ENCODE peak calls at places on chromosomes 1 and 21, in five cellular contexts. One of them, this sample, is unnamed.

GRCh38 chr1:159891275-159892157 is 8.4 kb downstream of the CFAP45 start:
- DNase-seq in spleen: peak
- DNase-seq in transverse colon: peak
- DNase-seq in HL-60: peak
- DNase-seq in uterus: peak
- DNase-seq in this sample: peak

GRCh38 chr21:26169611-26170470 is 729 bp downstream of the APP start:
- DNase-seq in uterus: peak
- DNase-seq in HL-60: no peak
- DNase-seq in transverse colon: peak
- DNase-seq in spleen: peak
- DNase-seq in this sample: peak

GRCh38 chr1:114310771-114311251 is 157.1 kb upstream of the SYT6 start:
- DNase-seq in transverse colon: no peak
- DNase-seq in HL-60: no peak
- DNase-seq in spleen: no peak
- DNase-seq in uterus: no peak
- DNase-seq in this sample: no peak

GRCh38 chr21:41926068-41926806 is 27.6 kb downstream of the C2CD2 start:
- DNase-seq in uterus: no peak
- DNase-seq in spleen: no peak
- DNase-seq in HL-60: no peak
- DNase-seq in transverse colon: no peak
- DNase-seq in this sample: no peak

GRCh38 chr1:178633068-178633467 is 92.0 kb upstream of the RALGPS2 start:
- DNase-seq in transverse colon: no peak
- DNase-seq in HL-60: no peak
- DNase-seq in spleen: no peak
- DNase-seq in uterus: no peak
- DNase-seq in this sample: no peak

GRCh38 chr1:29943034-29943433 is 706.7 kb downstream of the PTPRU start:
- DNase-seq in uterus: no peak
- DNase-seq in spleen: no peak
- DNase-seq in transverse colon: no peak
- DNase-seq in HL-60: no peak
- DNase-seq in this sample: no peak

GRCh38 chr1:244052011-244052727 is 1.1 kb downstream of the ZBTB18 start:
- DNase-seq in uterus: no peak
- DNase-seq in HL-60: no peak
- DNase-seq in spleen: no peak
- DNase-seq in transverse colon: no peak
- DNase-seq in this sample: no peak

GRCh38 chr1:58785424-58786058 is 1.7 kb upstream of the JUN start:
- DNase-seq in transverse colon: peak
- DNase-seq in uterus: peak
- DNase-seq in spleen: peak
- DNase-seq in HL-60: no peak
- DNase-seq in this sample: no peak

GRCh38 chr1:64471218-64471719 is 1.3 kb downstream of the CACHD1 start:
- DNase-seq in spleen: peak
- DNase-seq in HL-60: no peak
- DNase-seq in uterus: peak
- DNase-seq in transverse colon: peak
- DNase-seq in this sample: peak

GRCh38 chr1:150162862-150163706 is 13.4 kb downstream of the PLEKHO1 start:
- DNase-seq in uterus: peak
- DNase-seq in spleen: peak
- DNase-seq in transverse colon: peak
- DNase-seq in HL-60: peak
- DNase-seq in this sample: peak

GRCh38 chr21:41497836-41498235 is 10.1 kb downstream of the TMPRSS2 start:
- DNase-seq in HL-60: no peak
- DNase-seq in spleen: no peak
- DNase-seq in uterus: no peak
- DNase-seq in transverse colon: no peak
- DNase-seq in this sample: no peak

GRCh38 chr1:222167111-222167510 is 380.8 kb downstream of the HHIPL2 start:
- DNase-seq in HL-60: no peak
- DNase-seq in spleen: no peak
- DNase-seq in uterus: no peak
- DNase-seq in transverse colon: peak
- DNase-seq in this sample: no peak

GRCh38 chr1:2449636-2450454 is 26.2 kb upstream of the PLCH2 start:
- DNase-seq in uterus: no peak
- DNase-seq in spleen: no peak
- DNase-seq in HL-60: no peak
- DNase-seq in transverse colon: no peak
- DNase-seq in this sample: no peak

GRCh38 chr1:159913451-159914192 is 11.7 kb downstream of the TAGLN2 start:
- DNase-seq in transverse colon: no peak
- DNase-seq in spleen: peak
- DNase-seq in uterus: no peak
- DNase-seq in HL-60: no peak
- DNase-seq in this sample: no peak

GRCh38 chr1:184150776-184151531 is 99.4 kb downstream of the TSEN15 start:
- DNase-seq in transverse colon: peak
- DNase-seq in HL-60: no peak
- DNase-seq in uterus: no peak
- DNase-seq in spleen: no peak
- DNase-seq in this sample: no peak

GRCh38 chr1:50967416-50968020 is 2.5 kb upstream of the CDKN2C start:
- DNase-seq in HL-60: no peak
- DNase-seq in transverse colon: no peak
- DNase-seq in spleen: no peak
- DNase-seq in uterus: no peak
- DNase-seq in this sample: no peak

GRCh38 chr1:117967900-117968299 is 38.4 kb downstream of the WDR3 start:
- DNase-seq in HL-60: peak
- DNase-seq in transverse colon: no peak
- DNase-seq in uterus: no peak
- DNase-seq in spleen: no peak
- DNase-seq in this sample: no peak

GRCh38 chr1:36256558-36257374 is 32.5 kb downstream of the THRAP3 start:
- DNase-seq in uterus: no peak
- DNase-seq in HL-60: no peak
- DNase-seq in spleen: no peak
- DNase-seq in transverse colon: no peak
- DNase-seq in this sample: no peak

GRCh38 chr1:41811978-41812852 is 106.5 kb downstream of the HIVEP3 start:
- DNase-seq in HL-60: no peak
- DNase-seq in transverse colon: peak
- DNase-seq in uterus: no peak
- DNase-seq in spleen: no peak
- DNase-seq in this sample: no peak

GRCh38 chr1:238639861-238640260 is 746.5 kb upstream of the CHRM3 start:
- DNase-seq in HL-60: no peak
- DNase-seq in transverse colon: no peak
- DNase-seq in uterus: no peak
- DNase-seq in spleen: no peak
- DNase-seq in this sample: no peak

GRCh38 chr1:64917328-64917861 is 49.0 kb downstream of the JAK1 start:
- DNase-seq in uterus: peak
- DNase-seq in transverse colon: peak
- DNase-seq in spleen: no peak
- DNase-seq in HL-60: no peak
- DNase-seq in this sample: no peak

GRCh38 chr1:3614755-3615742 is 3.7 kb upstream of the MEGF6 start:
- DNase-seq in transverse colon: no peak
- DNase-seq in spleen: no peak
- DNase-seq in HL-60: no peak
- DNase-seq in uterus: no peak
- DNase-seq in this sample: no peak

GRCh38 chr1:31004231-31004621 is 61.3 kb downstream of the PUM1 start:
- DNase-seq in uterus: no peak
- DNase-seq in transverse colon: no peak
- DNase-seq in HL-60: no peak
- DNase-seq in spleen: no peak
- DNase-seq in this sample: no peak

GRCh38 chr1:185632659-185633428 is 101.3 kb upstream of the HMCN1 start:
- DNase-seq in HL-60: peak
- DNase-seq in transverse colon: no peak
- DNase-seq in uterus: no peak
- DNase-seq in spleen: no peak
- DNase-seq in this sample: no peak

GRCh38 chr1:53378932-53379661 is 51.2 kb upstream of the LRP8 start:
- DNase-seq in transverse colon: no peak
- DNase-seq in HL-60: no peak
- DNase-seq in spleen: peak
- DNase-seq in uterus: no peak
- DNase-seq in this sample: peak

GRCh38 chr1:247324913-247325312 is 6.8 kb downstream of the ZNF496 start:
- DNase-seq in HL-60: no peak
- DNase-seq in transverse colon: no peak
- DNase-seq in spleen: peak
- DNase-seq in uterus: no peak
- DNase-seq in this sample: no peak

GRCh38 chr1:27598902-27599528 is 4.9 kb downstream of the AHDC1 start:
- DNase-seq in uterus: peak
- DNase-seq in transverse colon: peak
- DNase-seq in spleen: no peak
- DNase-seq in HL-60: peak
- DNase-seq in this sample: peak

GRCh38 chr1:214584805-214585766 is 17.9 kb upstream of the CENPF start:
- DNase-seq in uterus: no peak
- DNase-seq in transverse colon: no peak
- DNase-seq in HL-60: no peak
- DNase-seq in spleen: no peak
- DNase-seq in this sample: no peak

GRCh38 chr1:3763351-3764125 is 9.0 kb upstream of the SMIM1 start:
- DNase-seq in spleen: no peak
- DNase-seq in uterus: no peak
- DNase-seq in HL-60: no peak
- DNase-seq in transverse colon: no peak
- DNase-seq in this sample: no peak

GRCh38 chr1:205028954-205029353 is 14.1 kb upstream of the CNTN2 start:
- DNase-seq in uterus: no peak
- DNase-seq in HL-60: no peak
- DNase-seq in transverse colon: no peak
- DNase-seq in spleen: no peak
- DNase-seq in this sample: no peak

DNA sequence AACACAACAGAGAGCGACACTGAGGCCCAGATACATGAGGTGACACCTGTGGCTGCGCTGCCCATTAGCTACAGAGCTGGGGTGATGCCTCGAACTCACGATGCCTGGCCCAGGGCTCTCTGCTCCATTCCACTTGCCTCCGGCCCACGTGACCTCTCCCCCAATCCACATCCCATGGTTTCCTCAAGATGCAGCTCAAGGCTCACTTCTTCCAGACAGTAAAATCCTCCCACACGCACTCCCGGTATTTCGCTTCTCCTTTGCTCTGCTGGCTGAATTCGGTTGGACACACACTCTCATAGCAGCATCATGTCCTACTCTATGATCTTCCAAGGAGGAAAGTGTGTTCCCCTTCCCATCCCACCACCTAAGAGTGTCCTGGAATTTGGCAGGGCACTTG is 672.5 kb downstream of the KIF26B start:
- DNase-seq in HL-60: no peak
- DNase-seq in uterus: no peak
- DNase-seq in spleen: no peak
- DNase-seq in transverse colon: no peak
- DNase-seq in this sample: no peak
- H3K27ac ChIP-seq in HL-60: no peak
- H3K27ac ChIP-seq in uterus: no peak
- H3K27ac ChIP-seq in spleen: no peak
- H3K27ac ChIP-seq in transverse colon: no peak
- H3K27ac ChIP-seq in this sample: no peak

GRCh38 chr1:84996846-84997666 is at the start of gene MCOLN2:
- DNase-seq in transverse colon: peak
- DNase-seq in uterus: no peak
- DNase-seq in HL-60: no peak
- DNase-seq in spleen: peak
- DNase-seq in this sample: no peak
- TF ChIP-seq CTCF in transverse colon: no peak
- TF ChIP-seq CTCF in uterus: no peak
- TF ChIP-seq CTCF in HL-60: no peak
- TF ChIP-seq CTCF in spleen: peak
- TF ChIP-seq CTCF in this sample: no peak

GRCh38 chr1:161502641-161503393 is 2.4 kb upstream of the FCGR2A start:
- DNase-seq in uterus: no peak
- DNase-seq in spleen: no peak
- DNase-seq in transverse colon: no peak
- DNase-seq in HL-60: no peak
- DNase-seq in this sample: no peak

GRCh38 chr1:161502181-161502580 is 3.1 kb upstream of the FCGR2A start:
- DNase-seq in spleen: no peak
- DNase-seq in HL-60: no peak
- DNase-seq in uterus: no peak
- DNase-seq in transverse colon: no peak
- DNase-seq in this sample: no peak

GRCh38 chr1:161506336-161507223 is 1.3 kb downstream of the FCGR2A start:
- DNase-seq in transverse colon: no peak
- DNase-seq in spleen: peak
- DNase-seq in HL-60: peak
- DNase-seq in uterus: no peak
- DNase-seq in this sample: no peak

GRCh38 chr1:161503394-161503748 is 1.9 kb upstream of the FCGR2A start:
- DNase-seq in HL-60: no peak
- DNase-seq in spleen: no peak
- DNase-seq in uterus: no peak
- DNase-seq in transverse colon: no peak
- DNase-seq in this sample: no peak

GRCh38 chr1:161505892-161506173 is 576 bp downstream of the FCGR2A start:
- DNase-seq in transverse colon: no peak
- DNase-seq in HL-60: no peak
- DNase-seq in spleen: no peak
- DNase-seq in uterus: no peak
- DNase-seq in this sample: no peak
- H3K4me3 ChIP-seq in transverse colon: peak
- H3K4me3 ChIP-seq in HL-60: peak
- H3K4me3 ChIP-seq in spleen: peak
- H3K4me3 ChIP-seq in uterus: no peak
- H3K4me3 ChIP-seq in this sample: peak

GRCh38 chr21:43331962-43332458 is 94.9 kb downstream of the SIK1 start:
- DNase-seq in HL-60: no peak
- DNase-seq in transverse colon: no peak
- DNase-seq in spleen: no peak
- DNase-seq in uterus: no peak
- DNase-seq in this sample: no peak

GRCh38 chr21:43331111-43331961 is 95.6 kb downstream of the SIK1 start:
- DNase-seq in uterus: no peak
- DNase-seq in transverse colon: no peak
- DNase-seq in spleen: no peak
- DNase-seq in HL-60: no peak
- DNase-seq in this sample: no peak

GRCh38 chr21:43333301-43334062 is 93.4 kb downstream of the SIK1 start:
- DNase-seq in HL-60: no peak
- DNase-seq in spleen: no peak
- DNase-seq in transverse colon: no peak
- DNase-seq in uterus: peak
- DNase-seq in this sample: no peak

GRCh38 chr21:43332872-43333300 is 94.0 kb downstream of the SIK1 start:
- DNase-seq in transverse colon: no peak
- DNase-seq in HL-60: no peak
- DNase-seq in uterus: no peak
- DNase-seq in spleen: no peak
- DNase-seq in this sample: no peak

GRCh38 chr21:43332461-43332860 is 94.5 kb downstream of the SIK1 start:
- DNase-seq in uterus: no peak
- DNase-seq in HL-60: no peak
- DNase-seq in spleen: no peak
- DNase-seq in transverse colon: no peak
- DNase-seq in this sample: no peak
- H3K27ac ChIP-seq in uterus: no peak
- H3K27ac ChIP-seq in HL-60: no peak
- H3K27ac ChIP-seq in spleen: peak
- H3K27ac ChIP-seq in transverse colon: no peak
- H3K27ac ChIP-seq in this sample: peak